ENCODE peak calls at places on chromosomes 2 and 18, in seven cellular contexts. O is astrocyte, I is BE2C, V is ovary, B is lower lobe of right lung, E is tibial nerve, C is GM12865. Z is an unnamed sample.

GRCh38 chr2:84338069-84338468 is 121.0 kb downstream of the SUCLG1 start:
- DNase-seq in O (no peak), I (no peak), V (no peak), B (no peak), E (no peak), C (no peak), Z (no peak)

GRCh38 chr18:54222922-54223567 is 1.4 kb downstream of the MBD2 start:
- DNase-seq in O (no peak), I (no peak), V (no peak), B (no peak), E (no peak), C (peak), Z (peak)

GRCh38 chr2:107266555-107266954 is 380.6 kb upstream of the ST6GAL2 start:
- DNase-seq in O (no peak), I (no peak), V (no peak), B (no peak), E (no peak), C (no peak), Z (no peak)

GRCh38 chr18:45277870-45278269 is 337.4 kb upstream of the SLC14A2 start:
- DNase-seq in O (no peak), I (no peak), V (no peak), B (no peak), E (no peak), C (no peak), Z (no peak)

GRCh38 chr2:227529871-227530270 is 57.9 kb downstream of the AGFG1 start:
- DNase-seq in O (no peak), I (no peak), V (no peak), B (no peak), E (no peak), C (no peak), Z (no peak)

GRCh38 chr2:37635359-37636208 is 35.9 kb downstream of the CDC42EP3 start:
- DNase-seq in O (peak), I (no peak), V (no peak), B (peak), E (no peak), C (peak), Z (peak)

GRCh38 chr2:49686291-49686690 is 532.0 kb upstream of the FSHR start:
- DNase-seq in O (no peak), I (no peak), V (no peak), B (no peak), E (no peak), C (no peak), Z (no peak)

GRCh38 chr2:98907385-98907784 is 28.6 kb downstream of the CRACDL start:
- DNase-seq in O (no peak), I (no peak), V (no peak), B (no peak), E (no peak), C (no peak), Z (no peak)

GRCh38 chr18:54671291-54671881 is 80.3 kb downstream of the DYNAP start:
- DNase-seq in O (peak), I (no peak), V (no peak), B (no peak), E (no peak), C (peak), Z (peak)

GRCh38 chr2:55157474-55157884 is 74.6 kb downstream of the CLHC1 start:
- DNase-seq in O (no peak), I (no peak), V (no peak), B (no peak), E (no peak), C (peak), Z (peak)

GRCh38 chr2:32061973-32062861 is 1.1 kb upstream of the SPAST start:
- DNase-seq in O (peak), I (peak), V (peak), B (no peak), E (peak), C (peak), Z (peak)

GRCh38 chr2:104853401-104853925 is 452 bp upstream of the POU3F3 start:
- DNase-seq in O (no peak), I (no peak), V (no peak), B (no peak), E (no peak), C (no peak), Z (no peak)

DNA sequence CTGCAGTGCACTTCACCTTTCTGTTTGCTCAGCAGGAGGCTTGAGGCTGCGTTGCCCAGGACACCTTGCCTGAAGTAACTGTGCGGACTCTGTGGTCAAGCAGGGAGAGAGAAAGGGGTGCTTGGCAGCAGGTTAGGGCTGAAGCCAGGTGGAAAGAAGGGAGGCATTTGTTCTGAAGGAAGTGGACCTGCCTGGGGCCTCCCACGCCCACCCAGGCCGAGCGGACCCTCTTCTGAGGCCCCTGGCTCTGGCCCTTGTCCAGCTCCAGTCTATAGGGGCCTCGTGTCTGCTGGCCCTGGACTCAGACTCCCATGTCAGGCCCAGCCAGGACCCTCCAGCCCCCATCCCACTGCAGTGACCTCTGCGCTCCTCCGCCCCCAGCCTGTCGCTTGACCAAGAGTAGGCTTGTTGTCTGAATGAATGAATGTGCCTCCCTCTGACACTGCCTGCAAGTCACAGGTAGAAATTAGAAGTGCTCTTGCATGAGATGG is 2.5 kb downstream of the SNED1 start:
- DNase-seq in O (no peak), I (no peak), V (no peak), B (peak), E (peak), C (no peak), Z (no peak)
- H3K4me3 ChIP-seq in O (no peak), I (no peak), V (no peak), B (peak), E (peak), C (no peak), Z (no peak)

GRCh38 chr2:20917724-20918572 is 95.0 kb upstream of the LDAH start:
- DNase-seq in O (peak), I (peak), V (no peak), B (no peak), E (no peak), C (no peak), Z (peak)

GRCh38 chr2:20915271-20915670 is 92.4 kb upstream of the LDAH start:
- DNase-seq in O (no peak), I (no peak), V (no peak), B (no peak), E (no peak), C (no peak), Z (no peak)

GRCh38 chr2:20917287-20917660 is 94.4 kb upstream of the LDAH start:
- DNase-seq in O (no peak), I (no peak), V (no peak), B (no peak), E (no peak), C (no peak), Z (no peak)

GRCh38 chr2:20914771-20915170 is 91.9 kb upstream of the LDAH start:
- DNase-seq in O (no peak), I (no peak), V (no peak), B (no peak), E (no peak), C (no peak), Z (no peak)

GRCh38 chr2:20916604-20917286 is 93.8 kb upstream of the LDAH start:
- DNase-seq in O (peak), I (no peak), V (no peak), B (no peak), E (no peak), C (no peak), Z (peak)
- TF ChIP-seq CTCF in O (no peak), I (peak), V (no peak), B (peak), E (peak), C (peak), Z (peak)

DNA sequence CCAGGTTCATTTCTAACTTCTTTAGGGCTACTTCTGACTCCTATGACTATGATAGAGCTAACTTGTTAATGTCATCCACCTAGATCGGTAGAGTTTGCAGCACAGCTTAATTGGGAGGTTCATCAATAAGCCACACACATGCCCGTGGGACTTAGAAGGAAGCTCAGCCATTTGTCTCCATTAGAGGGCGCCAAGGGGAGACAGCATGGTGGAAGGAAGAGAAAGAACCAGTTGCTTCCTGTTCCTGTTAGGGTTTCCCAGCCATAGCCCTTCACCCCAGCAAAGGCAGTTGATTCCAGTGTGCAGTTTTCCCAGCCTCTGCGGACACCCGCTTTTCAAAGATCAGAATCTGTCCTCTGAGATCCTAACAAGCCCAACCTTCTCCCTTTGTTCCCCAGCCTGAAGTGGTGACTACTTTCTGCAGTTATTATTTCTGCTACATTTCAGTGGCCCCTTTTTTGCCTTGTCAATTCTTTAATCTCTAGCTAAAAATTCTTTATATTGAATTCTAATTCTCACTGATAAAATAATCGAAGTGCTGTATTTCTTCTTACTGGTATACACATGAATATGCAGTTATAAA is 30.3 kb downstream of the MAIP1 start:
- DNase-seq in O (peak), I (peak), V (peak), B (peak), E (peak), C (peak), Z (peak)
- H3K4me3 ChIP-seq in O (no peak), I (no peak), V (no peak), B (no peak), E (no peak), C (no peak), Z (no peak)

DNA sequence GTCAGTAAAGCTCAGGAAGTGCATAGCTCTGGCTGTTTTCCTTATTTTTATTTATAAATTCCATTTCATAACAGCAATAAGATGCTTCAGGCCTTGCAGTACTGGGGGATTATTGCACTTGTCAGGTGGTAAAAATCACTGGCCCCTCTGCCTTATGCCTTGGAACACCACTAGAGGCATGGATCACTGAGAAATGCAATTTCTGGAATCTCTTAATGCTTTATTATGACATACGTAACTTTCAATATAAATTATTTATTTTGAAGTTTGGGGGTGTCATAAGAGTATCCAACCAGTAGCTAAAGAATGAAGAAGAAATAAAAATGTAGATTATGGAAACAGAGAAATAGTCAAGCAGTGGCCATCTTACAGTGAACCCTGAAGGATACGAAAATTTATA is 183.1 kb downstream of the FIGN start:
- DNase-seq in O (no peak), I (no peak), V (no peak), B (no peak), E (no peak), C (no peak), Z (no peak)
- TF ChIP-seq CTCF in O (no peak), I (no peak), V (no peak), B (no peak), E (no peak), C (no peak), Z (no peak)

DNA sequence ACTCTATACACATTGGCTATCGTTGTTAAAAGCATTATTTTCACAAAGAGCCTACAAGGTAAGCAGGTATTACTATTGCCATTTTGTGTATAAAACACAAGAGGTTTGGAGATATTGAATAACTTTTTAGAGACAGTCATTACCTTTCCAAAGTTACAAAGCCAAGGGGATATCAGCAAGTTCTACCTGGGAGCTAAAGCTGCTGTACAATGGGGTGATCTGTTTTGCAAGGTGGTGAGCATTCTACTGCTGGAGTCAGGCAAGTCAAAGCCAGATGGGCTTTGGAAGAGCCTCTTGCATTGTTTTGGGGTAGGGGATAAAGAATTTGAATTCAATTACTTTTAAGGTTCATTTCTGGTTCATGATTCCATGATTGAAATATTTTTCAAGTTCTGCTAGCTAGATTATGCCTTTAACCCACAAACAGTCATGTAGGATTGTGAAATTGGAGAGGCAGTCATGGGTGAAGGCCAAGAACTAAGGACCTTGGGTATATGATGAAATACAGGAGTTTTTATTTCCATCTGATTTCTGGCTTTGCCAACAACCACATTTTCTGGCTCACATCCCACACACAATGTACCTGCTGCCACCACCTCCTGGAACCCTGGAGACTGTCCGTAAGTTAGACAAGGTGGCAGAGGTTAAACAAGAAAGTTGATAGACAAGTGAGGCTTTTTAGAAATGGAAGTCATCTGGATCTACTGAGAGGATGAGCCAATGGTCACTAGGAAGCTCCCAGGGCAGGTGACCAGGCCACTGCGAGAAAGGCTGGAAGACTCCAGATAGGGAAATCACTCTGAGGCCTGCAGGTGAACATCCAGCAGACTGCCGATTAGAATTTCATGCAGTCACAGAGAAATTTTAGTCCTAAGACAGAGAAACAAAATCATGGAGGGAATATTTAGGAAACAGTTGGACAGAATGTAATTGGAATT is 402.1 kb downstream of the ALK start:
- DNase-seq in O (peak), I (no peak), V (no peak), B (no peak), E (no peak), C (no peak), Z (peak)
- H3K4me3 ChIP-seq in O (no peak), I (no peak), V (no peak), B (no peak), E (no peak), C (no peak), Z (no peak)

DNA sequence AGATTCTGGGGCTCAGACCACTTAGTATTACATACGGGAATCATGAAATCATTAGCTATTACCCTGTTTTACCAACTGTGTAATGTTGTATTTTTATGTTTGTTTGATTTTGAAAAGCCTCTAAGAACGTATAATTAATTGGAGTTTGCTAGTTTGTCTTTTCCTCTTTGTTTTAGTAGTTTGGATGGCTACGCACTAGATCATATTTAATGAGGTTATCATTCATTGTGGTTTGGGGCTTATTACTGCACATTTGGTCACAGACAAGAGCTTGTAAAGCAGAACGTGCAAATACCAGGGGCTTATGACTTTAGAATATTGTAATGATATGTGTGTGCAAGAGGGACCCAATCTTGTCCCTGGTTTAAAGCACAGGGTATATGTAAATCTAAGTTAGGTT is 10.3 kb downstream of the CABLES1 start:
- DNase-seq in O (no peak), I (no peak), V (no peak), B (no peak), E (no peak), C (no peak), Z (no peak)
- TF ChIP-seq CTCF in O (no peak), I (no peak), V (no peak), B (no peak), E (no peak), C (no peak), Z (no peak)

Z was measured in epithelial cell of esophagus.